ENCODE peak calls at places on chromosomes 2 and 18, in seven cellular contexts. One of them, this sample, is unnamed.

GRCh38 chr18:56214706-56215105 is 423.7 kb downstream of the TXNL1 start:
- DNase-seq in astrocyte of the cerebellum: no peak
- DNase-seq in fibroblast of pulmonary artery: no peak
- DNase-seq in fibroblast of gingiva: no peak
- DNase-seq in LoVo: no peak
- DNase-seq in neural crest cell: no peak
- DNase-seq in heart right ventricle: no peak
- DNase-seq in this sample: no peak

GRCh38 chr2:176395273-176395854 is 126.1 kb downstream of the MTX2 start:
- DNase-seq in astrocyte of the cerebellum: no peak
- DNase-seq in fibroblast of pulmonary artery: no peak
- DNase-seq in fibroblast of gingiva: no peak
- DNase-seq in LoVo: peak; percentile 46
- DNase-seq in neural crest cell: no peak
- DNase-seq in heart right ventricle: no peak
- DNase-seq in this sample: peak; percentile 21

GRCh38 chr2:240601061-240601830 is 14.7 kb downstream of the CAPN10 start:
- DNase-seq in astrocyte of the cerebellum: no peak
- DNase-seq in fibroblast of pulmonary artery: no peak
- DNase-seq in fibroblast of gingiva: no peak
- DNase-seq in LoVo: no peak
- DNase-seq in neural crest cell: no peak
- DNase-seq in heart right ventricle: no peak
- DNase-seq in this sample: no peak

GRCh38 chr2:11577101-11577883 is 43.4 kb downstream of the GREB1 start:
- DNase-seq in astrocyte of the cerebellum: no peak
- DNase-seq in fibroblast of pulmonary artery: no peak
- DNase-seq in fibroblast of gingiva: no peak
- DNase-seq in LoVo: no peak
- DNase-seq in neural crest cell: no peak
- DNase-seq in heart right ventricle: no peak
- DNase-seq in this sample: no peak

GRCh38 chr2:212364106-212364505 is 174.5 kb downstream of the ERBB4 start:
- DNase-seq in astrocyte of the cerebellum: peak; percentile 43
- DNase-seq in fibroblast of pulmonary artery: peak; percentile 75
- DNase-seq in fibroblast of gingiva: peak; percentile 54
- DNase-seq in LoVo: no peak
- DNase-seq in neural crest cell: no peak
- DNase-seq in heart right ventricle: no peak
- DNase-seq in this sample: peak; percentile 66

GRCh38 chr18:34242739-34243138 is 18.0 kb upstream of the NOL4 start:
- DNase-seq in astrocyte of the cerebellum: no peak
- DNase-seq in fibroblast of pulmonary artery: no peak
- DNase-seq in fibroblast of gingiva: no peak
- DNase-seq in LoVo: no peak
- DNase-seq in neural crest cell: no peak
- DNase-seq in heart right ventricle: no peak
- DNase-seq in this sample: no peak

GRCh38 chr18:11937874-11938478 is 29.9 kb upstream of the MPPE1 start:
- DNase-seq in astrocyte of the cerebellum: peak; percentile 49
- DNase-seq in fibroblast of pulmonary artery: peak; percentile 77
- DNase-seq in fibroblast of gingiva: peak; percentile 42
- DNase-seq in LoVo: peak; percentile 77
- DNase-seq in neural crest cell: peak; percentile 79
- DNase-seq in heart right ventricle: peak; percentile 73
- DNase-seq in this sample: peak; percentile 72

GRCh38 chr2:85887566-85888019 is 1.2 kb downstream of the ST3GAL5 start:
- DNase-seq in astrocyte of the cerebellum: no peak
- DNase-seq in fibroblast of pulmonary artery: peak; percentile 47
- DNase-seq in fibroblast of gingiva: peak; percentile 40
- DNase-seq in LoVo: no peak
- DNase-seq in neural crest cell: no peak
- DNase-seq in heart right ventricle: peak; percentile 45
- DNase-seq in this sample: peak; percentile 59

GRCh38 chr2:221502270-221502973 is 69.7 kb downstream of the EPHA4 start:
- DNase-seq in astrocyte of the cerebellum: peak; percentile 35
- DNase-seq in fibroblast of pulmonary artery: peak; percentile 69
- DNase-seq in fibroblast of gingiva: peak; percentile 83
- DNase-seq in LoVo: no peak
- DNase-seq in neural crest cell: no peak
- DNase-seq in heart right ventricle: no peak
- DNase-seq in this sample: no peak